ENCODE peak calls at places on chromosomes 13 and 19, in ten cellular contexts. E is right cardiac atrium; F is testis; G is breast epithelium; M is tibial artery; N is PC-9; L is psoas muscle; W is CD8-positive, alpha-beta memory T cell; S is naive thymus-derived CD4-positive, alpha-beta T cell; Q is PC-3. B is an unnamed sample.

GRCh38 chr19:7904074-7905020 is 670 bp downstream of the MAP2K7 start:
- DNase-seq in F (no peak), S (no peak), Q (no peak), L (peak; percentile 83), G (no peak), M (peak; percentile 81), N (no peak), W (peak; percentile 88), E (peak; percentile 64), B (peak; percentile 80)

GRCh38 chr19:12574036-12574435 is 22.8 kb upstream of the ZNF564 start:
- DNase-seq in N (no peak), S (no peak), G (no peak), W (no peak), Q (no peak), F (no peak), M (no peak), E (no peak), L (no peak), B (peak; percentile 73)

GRCh38 chr19:58551577-58552471 is 3.1 kb downstream of the CHMP2A start:
- DNase-seq in E (no peak), N (no peak), F (no peak), G (no peak), M (no peak), W (no peak), L (no peak), Q (no peak), S (no peak), B (no peak)

GRCh38 chr13:40181203-40181845 is 485.1 kb downstream of the FOXO1 start:
- DNase-seq in S (no peak), F (no peak), L (no peak), M (no peak), Q (peak; percentile 44), E (no peak), G (no peak), W (no peak), N (no peak), B (no peak)

GRCh38 chr13:77337159-77337558 is 10.3 kb upstream of the MYCBP2 start:
- DNase-seq in S (no peak), F (no peak), N (no peak), Q (no peak), E (no peak), L (no peak), G (no peak), M (no peak), W (no peak), B (no peak)

GRCh38 chr13:43514326-43514725 is 272.4 kb downstream of the ENOX1 start:
- DNase-seq in M (no peak), G (no peak), W (no peak), F (no peak), Q (no peak), N (no peak), S (no peak), L (no peak), E (peak; percentile 17), B (no peak)

GRCh38 chr13:73922728-73923393 is 211.3 kb downstream of the KLF12 start:
- DNase-seq in S (no peak), E (no peak), F (no peak), N (no peak), W (no peak), M (no peak), L (no peak), Q (peak; percentile 22), G (no peak), B (no peak)

GRCh38 chr13:63198076-63198475 is 1782.4 kb upstream of the PCDH20 start:
- DNase-seq in E (no peak), L (no peak), S (no peak), F (no peak), N (no peak), M (no peak), G (no peak), Q (no peak), W (no peak), B (no peak)

GRCh38 chr13:30354481-30355404 is 47.4 kb upstream of the KATNAL1 start:
- DNase-seq in N (no peak), M (no peak), S (no peak), E (no peak), G (no peak), Q (no peak), L (no peak), W (no peak), F (no peak), B (no peak)

GRCh38 chr13:30355405-30355741 is 48.0 kb upstream of the KATNAL1 start:
- DNase-seq in M (no peak), S (no peak), F (no peak), W (no peak), G (no peak), N (no peak), E (peak; percentile 35), L (no peak), Q (no peak), B (peak; percentile 61)

GRCh38 chr13:30353601-30354000 is 46.2 kb upstream of the KATNAL1 start:
- DNase-seq in F (no peak), M (no peak), S (no peak), G (no peak), L (no peak), N (no peak), W (no peak), E (no peak), Q (no peak), B (no peak)

GRCh38 chr13:30353060-30353459 is 45.7 kb upstream of the KATNAL1 start:
- DNase-seq in M (no peak), E (no peak), L (no peak), F (no peak), S (no peak), G (no peak), N (no peak), W (no peak), Q (no peak), B (no peak)

DNA sequence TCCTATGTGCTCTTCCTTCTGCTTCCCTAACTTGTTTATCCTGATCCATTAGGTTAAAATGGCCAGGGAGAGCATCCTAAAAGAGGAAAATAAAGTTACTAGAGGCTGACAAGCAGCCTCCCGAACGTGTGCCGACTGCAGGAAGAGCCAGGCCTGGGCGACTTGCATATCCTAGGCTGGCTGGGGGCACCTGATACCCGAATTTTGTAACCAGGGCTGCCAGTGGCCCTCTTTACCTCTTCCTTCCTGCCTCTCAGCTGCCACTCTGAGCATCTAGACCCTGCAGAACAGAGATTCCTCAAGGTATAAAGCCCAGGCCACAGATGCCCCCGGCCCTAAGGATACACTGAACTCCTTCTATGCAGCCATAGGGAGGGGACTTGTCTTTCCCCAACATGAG is 48.5 kb upstream of the KATNAL1 start:
- DNase-seq in S (no peak), G (no peak), E (no peak), Q (no peak), N (no peak), L (no peak), M (no peak), F (no peak), W (no peak), B (no peak)
- H3K4me3 ChIP-seq in S (no peak overlapping the region), G (no peak overlapping the region), E (no peak overlapping the region), Q (no peak overlapping the region), N (no peak overlapping the region), L (no peak overlapping the region), M (no peak overlapping the region), F (no peak overlapping the region), W (no peak overlapping the region), B (no peak overlapping the region)

GRCh38 chr13:87524775-87525174 is 146.4 kb upstream of the SLITRK5 start:
- DNase-seq in W (no peak), Q (no peak), M (no peak), G (no peak), F (no peak), S (no peak), N (no peak), L (no peak), E (no peak), B (no peak)

DNA sequence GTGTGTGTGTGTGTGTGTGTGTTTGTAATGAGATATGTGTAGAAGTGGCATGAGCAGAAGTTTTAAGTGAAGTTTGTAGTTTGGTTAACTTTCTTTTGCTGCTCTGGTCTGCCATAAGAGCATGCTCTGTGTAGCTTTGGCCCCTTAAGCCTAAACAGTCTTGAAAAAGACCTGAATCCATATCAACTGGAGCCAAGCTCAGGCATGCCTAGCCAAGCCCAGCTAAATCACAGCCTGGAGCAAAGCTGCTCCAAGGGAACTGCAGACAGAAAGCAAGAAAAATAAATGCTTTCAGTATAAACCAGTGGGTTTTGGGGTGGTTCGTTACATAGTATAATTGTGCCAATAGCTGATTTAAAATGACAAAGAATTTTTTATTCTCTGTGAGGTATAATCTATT is 144.1 kb upstream of the SLITRK5 start:
- DNase-seq in N (no peak), S (no peak), M (no peak), E (no peak), G (no peak), F (no peak), L (no peak), Q (no peak), W (no peak), B (no peak)
- H3K27ac ChIP-seq in N (no peak overlapping the region), S (no peak overlapping the region), M (no peak overlapping the region), E (no peak overlapping the region), G (no peak overlapping the region), F (no peak overlapping the region), L (no peak overlapping the region), Q (no peak overlapping the region), W (no peak overlapping the region), B (no peak overlapping the region)

GRCh38 chr13:80083516-80084085 is 257.3 kb downstream of the SPRY2 start:
- DNase-seq in F (no peak), N (no peak), W (no peak), E (no peak), G (no peak), S (no peak), M (no peak), L (no peak), Q (no peak), B (no peak)

GRCh38 chr13:80082396-80083096 is 258.4 kb downstream of the SPRY2 start:
- DNase-seq in M (no peak), N (no peak), S (no peak), F (no peak), W (no peak), Q (peak; percentile 34), G (no peak), E (no peak), L (no peak), B (no peak)

GRCh38 chr13:80083097-80083429 is 257.9 kb downstream of the SPRY2 start:
- DNase-seq in N (no peak), Q (no peak), E (no peak), W (no peak), F (no peak), G (no peak), L (no peak), S (no peak), M (no peak), B (no peak)

GRCh38 chr13:80086304-80086721 is 254.6 kb downstream of the SPRY2 start:
- DNase-seq in W (no peak), M (no peak), L (no peak), S (no peak), E (no peak), N (peak; percentile 23), Q (peak; percentile 88), G (no peak), F (no peak), B (no peak)

GRCh38 chr13:80084086-80084676 is 256.7 kb downstream of the SPRY2 start:
- DNase-seq in L (no peak), G (no peak), F (no peak), Q (peak; percentile 64), S (no peak), E (no peak), W (no peak), M (no peak), N (no peak), B (no peak)
- H3K4me3 ChIP-seq in L (no peak overlapping the region), G (no peak overlapping the region), F (no peak overlapping the region), Q (no peak overlapping the region), S (no peak overlapping the region), E (no peak overlapping the region), W (no peak overlapping the region), M (peak overlapping the region; percentile 8), N (no peak overlapping the region), B (no peak overlapping the region)

DNA sequence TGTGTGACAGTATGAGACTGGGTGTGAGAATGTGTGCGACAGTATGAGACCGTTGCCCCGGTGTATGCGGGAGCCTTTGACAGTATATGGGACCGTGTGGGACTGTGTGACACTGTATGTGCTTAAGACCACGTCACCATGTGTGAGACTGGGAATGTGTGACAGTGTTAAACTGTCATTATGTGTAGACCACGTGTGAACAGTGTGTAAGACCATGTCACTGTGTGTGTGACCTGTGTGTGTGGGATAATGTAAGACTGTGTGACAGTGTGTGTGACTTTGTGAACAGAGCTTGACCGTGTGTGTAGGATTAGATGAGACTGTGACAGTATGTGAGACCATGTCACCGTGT is 549 bp downstream of the ZNF583 start:
- DNase-seq in M (no peak), E (no peak), G (no peak), L (no peak), N (no peak), S (no peak), Q (no peak), F (no peak), W (peak; percentile 18), B (no peak)
- H3K27ac ChIP-seq in M (no peak overlapping the region), E (no peak overlapping the region), G (peak overlapping the region; percentile 94), L (peak overlapping the region; percentile 91), N (no peak overlapping the region), S (peak overlapping the region; percentile 96), Q (no peak overlapping the region), F (no peak overlapping the region), W (peak overlapping the region; percentile 94), B (peak overlapping the region; percentile 99)